ENCODE peak calls at places on chromosomes 6 and 20, in nine cellular contexts. One of them, this sample, is unnamed.
A peak's percentile ranks its signal among the peaks of the same experiment; 100 is the strongest.

GRCh38 chr6:139433647-139434419 is 59.4 kb upstream of the CITED2 start:
- DNase-seq in MM.1S: no peak
- DNase-seq in fibroblast of the aortic adventitia: peak; percentile 27
- DNase-seq in cardiac fibroblast: peak; percentile 53
- DNase-seq in left lung: no peak
- DNase-seq in mucosa of descending colon: peak; percentile 48
- DNase-seq in endothelial cell of umbilical vein: peak; percentile 6
- DNase-seq in upper lobe of right lung: no peak
- DNase-seq in spleen: no peak
- DNase-seq in this sample: peak; percentile 51

GRCh38 chr6:161406633-161407032 is 132.8 kb upstream of the AGPAT4 start:
- DNase-seq in cardiac fibroblast: peak; percentile 96
- DNase-seq in upper lobe of right lung: no peak
- DNase-seq in spleen: no peak
- DNase-seq in left lung: no peak
- DNase-seq in fibroblast of the aortic adventitia: peak; percentile 81
- DNase-seq in mucosa of descending colon: no peak
- DNase-seq in MM.1S: no peak
- DNase-seq in endothelial cell of umbilical vein: no peak
- DNase-seq in this sample: peak; percentile 93

GRCh38 chr6:52538921-52539354 is 37.9 kb downstream of the TRAM2 start:
- DNase-seq in MM.1S: no peak
- DNase-seq in fibroblast of the aortic adventitia: no peak
- DNase-seq in upper lobe of right lung: no peak
- DNase-seq in spleen: no peak
- DNase-seq in mucosa of descending colon: no peak
- DNase-seq in left lung: no peak
- DNase-seq in endothelial cell of umbilical vein: no peak
- DNase-seq in cardiac fibroblast: peak; percentile 76
- DNase-seq in this sample: no peak

GRCh38 chr6:151629791-151630190 is 136.0 kb downstream of the CCDC170 start:
- DNase-seq in left lung: no peak
- DNase-seq in spleen: no peak
- DNase-seq in cardiac fibroblast: no peak
- DNase-seq in endothelial cell of umbilical vein: no peak
- DNase-seq in MM.1S: no peak
- DNase-seq in upper lobe of right lung: no peak
- DNase-seq in mucosa of descending colon: no peak
- DNase-seq in fibroblast of the aortic adventitia: no peak
- DNase-seq in this sample: no peak

GRCh38 chr20:35018578-35019371 is 63.1 kb downstream of the MYH7B start:
- DNase-seq in upper lobe of right lung: no peak
- DNase-seq in endothelial cell of umbilical vein: no peak
- DNase-seq in mucosa of descending colon: no peak
- DNase-seq in MM.1S: no peak
- DNase-seq in left lung: no peak
- DNase-seq in fibroblast of the aortic adventitia: peak; percentile 25
- DNase-seq in cardiac fibroblast: no peak
- DNase-seq in spleen: no peak
- DNase-seq in this sample: no peak

GRCh38 chr20:37538003-37538402 is 10.3 kb upstream of the BLCAP start:
- DNase-seq in left lung: no peak
- DNase-seq in MM.1S: no peak
- DNase-seq in fibroblast of the aortic adventitia: peak; percentile 63
- DNase-seq in mucosa of descending colon: no peak
- DNase-seq in spleen: peak; percentile 13
- DNase-seq in endothelial cell of umbilical vein: no peak
- DNase-seq in cardiac fibroblast: peak; percentile 65
- DNase-seq in upper lobe of right lung: no peak
- DNase-seq in this sample: peak; percentile 76

GRCh38 chr6:28880894-28881780 is 42.6 kb downstream of the TRIM27 start:
- DNase-seq in left lung: peak; percentile 59
- DNase-seq in spleen: no peak
- DNase-seq in fibroblast of the aortic adventitia: peak; percentile 85
- DNase-seq in MM.1S: peak; percentile 22
- DNase-seq in upper lobe of right lung: no peak
- DNase-seq in mucosa of descending colon: peak; percentile 81
- DNase-seq in cardiac fibroblast: peak; percentile 90
- DNase-seq in endothelial cell of umbilical vein: peak; percentile 84
- DNase-seq in this sample: peak; percentile 88

GRCh38 chr6:52108128-52108527 is 20.7 kb upstream of the PKHD1 start:
- DNase-seq in spleen: no peak
- DNase-seq in mucosa of descending colon: no peak
- DNase-seq in upper lobe of right lung: no peak
- DNase-seq in MM.1S: no peak
- DNase-seq in fibroblast of the aortic adventitia: no peak
- DNase-seq in left lung: no peak
- DNase-seq in endothelial cell of umbilical vein: no peak
- DNase-seq in cardiac fibroblast: no peak
- DNase-seq in this sample: no peak

GRCh38 chr20:61185841-61186601 is 66.0 kb upstream of the CDH4 start:
- DNase-seq in mucosa of descending colon: no peak
- DNase-seq in fibroblast of the aortic adventitia: peak; percentile 82
- DNase-seq in spleen: no peak
- DNase-seq in cardiac fibroblast: peak; percentile 96
- DNase-seq in upper lobe of right lung: no peak
- DNase-seq in endothelial cell of umbilical vein: peak; percentile 30
- DNase-seq in left lung: no peak
- DNase-seq in MM.1S: no peak
- DNase-seq in this sample: peak; percentile 94

GRCh38 chr6:46917002-46917401 is 4.7 kb downstream of the ADGRF5 start:
- DNase-seq in MM.1S: no peak
- DNase-seq in upper lobe of right lung: no peak
- DNase-seq in endothelial cell of umbilical vein: no peak
- DNase-seq in mucosa of descending colon: no peak
- DNase-seq in left lung: no peak
- DNase-seq in cardiac fibroblast: no peak
- DNase-seq in spleen: no peak
- DNase-seq in fibroblast of the aortic adventitia: no peak
- DNase-seq in this sample: no peak

GRCh38 chr20:25310268-25310920 is 62.5 kb downstream of the PYGB start:
- DNase-seq in spleen: peak; percentile 75
- DNase-seq in cardiac fibroblast: peak; percentile 85
- DNase-seq in endothelial cell of umbilical vein: peak; percentile 68
- DNase-seq in left lung: peak; percentile 76
- DNase-seq in MM.1S: peak; percentile 87
- DNase-seq in mucosa of descending colon: peak; percentile 74
- DNase-seq in upper lobe of right lung: peak; percentile 71
- DNase-seq in fibroblast of the aortic adventitia: peak; percentile 82
- DNase-seq in this sample: peak; percentile 93

GRCh38 chr20:47204008-47204745 is 152.3 kb downstream of the ZMYND8 start:
- DNase-seq in left lung: no peak
- DNase-seq in spleen: peak; percentile 23
- DNase-seq in cardiac fibroblast: peak; percentile 78
- DNase-seq in MM.1S: no peak
- DNase-seq in upper lobe of right lung: no peak
- DNase-seq in mucosa of descending colon: no peak
- DNase-seq in fibroblast of the aortic adventitia: peak; percentile 15
- DNase-seq in endothelial cell of umbilical vein: no peak
- DNase-seq in this sample: peak; percentile 81

GRCh38 chr6:38195113-38195635 is 375.6 kb downstream of the ZFAND3 start:
- DNase-seq in fibroblast of the aortic adventitia: no peak
- DNase-seq in cardiac fibroblast: no peak
- DNase-seq in spleen: no peak
- DNase-seq in left lung: no peak
- DNase-seq in MM.1S: no peak
- DNase-seq in mucosa of descending colon: no peak
- DNase-seq in endothelial cell of umbilical vein: no peak
- DNase-seq in upper lobe of right lung: no peak
- DNase-seq in this sample: no peak

DNA sequence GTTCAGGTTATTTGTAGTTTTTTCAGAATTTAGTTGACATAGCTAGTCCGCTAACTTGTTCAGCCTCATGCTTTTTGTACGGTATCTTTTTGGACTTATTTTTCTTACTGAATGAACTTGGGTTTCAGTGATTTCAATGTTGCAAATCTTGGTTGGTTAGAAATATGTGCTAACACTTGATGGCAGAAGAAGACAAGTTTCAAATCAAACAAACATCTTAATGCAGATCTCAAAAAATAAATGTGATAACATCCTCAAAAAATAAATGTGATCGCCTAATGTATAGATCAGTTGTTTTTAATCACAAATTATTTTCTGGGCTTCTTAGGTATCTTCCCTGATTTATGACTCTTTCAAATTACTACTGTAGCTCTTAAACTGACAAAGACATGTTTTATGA is 70.6 kb downstream of the AKAP7 start:
- DNase-seq in fibroblast of the aortic adventitia: no peak
- DNase-seq in cardiac fibroblast: no peak
- DNase-seq in upper lobe of right lung: no peak
- DNase-seq in MM.1S: no peak
- DNase-seq in endothelial cell of umbilical vein: no peak
- DNase-seq in spleen: no peak
- DNase-seq in mucosa of descending colon: no peak
- DNase-seq in left lung: no peak
- DNase-seq in this sample: no peak
- TF ChIP-seq CTCF in fibroblast of the aortic adventitia: no peak
- TF ChIP-seq CTCF in cardiac fibroblast: no peak
- TF ChIP-seq CTCF in upper lobe of right lung: no peak
- TF ChIP-seq CTCF in MM.1S: no peak
- TF ChIP-seq CTCF in endothelial cell of umbilical vein: no peak
- TF ChIP-seq CTCF in spleen: no peak
- TF ChIP-seq CTCF in mucosa of descending colon: no peak
- TF ChIP-seq CTCF in left lung: no peak
- TF ChIP-seq CTCF in this sample: no peak

GRCh38 chr6:89952361-89952680 is 58.1 kb downstream of the GJA10 start:
- DNase-seq in spleen: no peak
- DNase-seq in fibroblast of the aortic adventitia: no peak
- DNase-seq in endothelial cell of umbilical vein: no peak
- DNase-seq in cardiac fibroblast: no peak
- DNase-seq in left lung: no peak
- DNase-seq in upper lobe of right lung: no peak
- DNase-seq in mucosa of descending colon: no peak
- DNase-seq in MM.1S: no peak
- DNase-seq in this sample: no peak

GRCh38 chr6:89954721-89955148 is 60.5 kb downstream of the GJA10 start:
- DNase-seq in spleen: no peak
- DNase-seq in left lung: no peak
- DNase-seq in endothelial cell of umbilical vein: no peak
- DNase-seq in cardiac fibroblast: no peak
- DNase-seq in fibroblast of the aortic adventitia: no peak
- DNase-seq in MM.1S: peak; percentile 72
- DNase-seq in mucosa of descending colon: no peak
- DNase-seq in upper lobe of right lung: no peak
- DNase-seq in this sample: peak; percentile 26

GRCh38 chr6:89950879-89951391 is 56.7 kb downstream of the GJA10 start:
- DNase-seq in cardiac fibroblast: peak; percentile 22
- DNase-seq in fibroblast of the aortic adventitia: no peak
- DNase-seq in endothelial cell of umbilical vein: no peak
- DNase-seq in mucosa of descending colon: no peak
- DNase-seq in upper lobe of right lung: no peak
- DNase-seq in left lung: no peak
- DNase-seq in MM.1S: no peak
- DNase-seq in spleen: no peak
- DNase-seq in this sample: no peak

GRCh38 chr6:89951574-89952360 is 57.5 kb downstream of the GJA10 start:
- DNase-seq in MM.1S: no peak
- DNase-seq in spleen: no peak
- DNase-seq in fibroblast of the aortic adventitia: peak; percentile 16
- DNase-seq in mucosa of descending colon: no peak
- DNase-seq in endothelial cell of umbilical vein: no peak
- DNase-seq in upper lobe of right lung: no peak
- DNase-seq in cardiac fibroblast: peak; percentile 23
- DNase-seq in left lung: no peak
- DNase-seq in this sample: no peak

DNA sequence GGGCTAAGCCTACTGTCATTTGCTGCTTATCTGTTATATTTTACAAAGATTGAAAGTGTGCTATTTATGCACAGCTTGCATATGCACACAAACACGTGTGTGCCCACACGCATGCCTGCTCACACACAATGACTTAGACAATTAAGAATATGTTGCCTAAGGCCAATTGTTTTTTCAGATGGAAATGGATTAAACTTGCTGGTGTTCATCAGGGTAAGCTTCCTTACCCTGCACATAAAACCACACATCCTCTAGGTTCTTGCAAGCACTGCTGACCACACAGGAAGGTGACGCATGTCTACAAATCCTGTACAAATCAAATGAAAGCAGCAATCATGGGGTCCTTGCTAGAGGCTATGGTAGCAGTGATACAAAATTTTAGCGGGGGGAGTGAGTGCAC is 58.4 kb downstream of the GJA10 start:
- DNase-seq in left lung: no peak
- DNase-seq in fibroblast of the aortic adventitia: no peak
- DNase-seq in upper lobe of right lung: no peak
- DNase-seq in endothelial cell of umbilical vein: no peak
- DNase-seq in mucosa of descending colon: peak; percentile 36
- DNase-seq in MM.1S: peak; percentile 79
- DNase-seq in spleen: no peak
- DNase-seq in cardiac fibroblast: peak; percentile 29
- DNase-seq in this sample: peak; percentile 89
- H3K4me3 ChIP-seq in left lung: no peak overlapping the region
- H3K4me3 ChIP-seq in fibroblast of the aortic adventitia: no peak overlapping the region
- H3K4me3 ChIP-seq in upper lobe of right lung: no peak overlapping the region
- H3K4me3 ChIP-seq in endothelial cell of umbilical vein: no peak overlapping the region
- H3K4me3 ChIP-seq in mucosa of descending colon: no peak overlapping the region
- H3K4me3 ChIP-seq in MM.1S: no peak overlapping the region
- H3K4me3 ChIP-seq in spleen: no peak overlapping the region
- H3K4me3 ChIP-seq in cardiac fibroblast: no peak overlapping the region
- H3K4me3 ChIP-seq in this sample: no peak overlapping the region

DNA sequence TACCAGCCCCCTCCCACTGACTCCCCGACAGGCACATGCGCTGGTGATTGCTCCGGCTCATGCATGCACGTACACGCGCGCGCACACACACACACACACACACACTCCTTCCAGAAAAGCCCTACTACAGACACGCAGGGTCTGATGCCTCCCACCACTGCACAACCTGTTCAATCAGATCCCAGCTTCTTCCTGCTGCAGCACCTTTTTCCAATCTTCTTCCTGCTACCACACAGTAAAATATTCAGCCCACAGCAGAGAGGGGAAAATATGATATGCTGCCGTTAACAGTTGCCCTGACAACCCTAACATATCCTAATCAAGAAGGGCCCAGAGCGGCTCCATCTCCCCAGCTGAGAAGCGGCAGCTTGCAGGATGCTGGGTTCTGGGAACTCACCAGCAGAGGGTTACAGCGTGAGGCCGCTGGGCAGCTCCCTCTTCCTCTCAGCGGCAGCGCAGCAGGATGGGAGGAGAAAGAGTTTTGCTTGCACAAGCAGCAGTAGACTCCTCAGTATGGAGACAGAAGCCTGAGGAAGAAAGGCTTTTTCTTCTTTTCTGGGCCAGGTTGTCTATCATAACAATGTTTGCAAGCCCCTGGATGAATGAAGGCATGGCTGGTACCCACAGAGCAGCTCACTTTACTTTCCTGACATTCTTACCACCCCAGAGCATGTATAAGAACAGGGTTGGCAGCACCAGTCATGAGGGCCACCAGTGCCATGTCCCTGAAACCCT is 23.9 kb downstream of the MAP7 start:
- DNase-seq in endothelial cell of umbilical vein: peak; percentile 29
- DNase-seq in left lung: peak; percentile 50
- DNase-seq in cardiac fibroblast: peak; percentile 61
- DNase-seq in upper lobe of right lung: peak; percentile 76
- DNase-seq in spleen: peak; percentile 83
- DNase-seq in mucosa of descending colon: peak; percentile 29
- DNase-seq in fibroblast of the aortic adventitia: peak; percentile 55
- DNase-seq in MM.1S: no peak
- DNase-seq in this sample: peak; percentile 84
- TF ChIP-seq CTCF in endothelial cell of umbilical vein: peak; percentile 25
- TF ChIP-seq CTCF in left lung: peak; percentile 13
- TF ChIP-seq CTCF in cardiac fibroblast: peak; percentile 68
- TF ChIP-seq CTCF in upper lobe of right lung: peak; percentile 29
- TF ChIP-seq CTCF in spleen: no peak
- TF ChIP-seq CTCF in mucosa of descending colon: no peak
- TF ChIP-seq CTCF in fibroblast of the aortic adventitia: peak; percentile 63
- TF ChIP-seq CTCF in MM.1S: no peak
- TF ChIP-seq CTCF in this sample: peak; percentile 56

GRCh38 chr6:124203106-124203811 is 399.6 kb downstream of the NKAIN2 start:
- DNase-seq in spleen: no peak
- DNase-seq in upper lobe of right lung: no peak
- DNase-seq in MM.1S: no peak
- DNase-seq in left lung: no peak
- DNase-seq in fibroblast of the aortic adventitia: no peak
- DNase-seq in mucosa of descending colon: no peak
- DNase-seq in cardiac fibroblast: peak; percentile 43
- DNase-seq in endothelial cell of umbilical vein: peak; percentile 3
- DNase-seq in this sample: peak; percentile 18
- H3K4me3 ChIP-seq in spleen: no peak overlapping the region
- H3K4me3 ChIP-seq in upper lobe of right lung: no peak overlapping the region
- H3K4me3 ChIP-seq in MM.1S: no peak overlapping the region
- H3K4me3 ChIP-seq in left lung: no peak overlapping the region
- H3K4me3 ChIP-seq in fibroblast of the aortic adventitia: no peak overlapping the region
- H3K4me3 ChIP-seq in mucosa of descending colon: no peak overlapping the region
- H3K4me3 ChIP-seq in cardiac fibroblast: no peak overlapping the region
- H3K4me3 ChIP-seq in endothelial cell of umbilical vein: no peak overlapping the region
- H3K4me3 ChIP-seq in this sample: no peak overlapping the region

This sample was measured in foreskin fibroblast.